ENCODE peak calls at places on chromosomes 2 and 18, in seven cellular contexts. Y is left ventricle myocardium inferior, P is upper lobe of right lung, G is IMR-90, Q is GM23338, O is fibroblast of lung, H is fibroblast of villous mesenchyme. Z is an unnamed sample.

GRCh38 chr2:201926071-201926470 is 107.6 kb upstream of the FZD7 start:
- DNase-seq in Y (no peak), P (no peak), G (no peak), Q (no peak), O (no peak), H (no peak), Z (no peak)

GRCh38 chr18:36544036-36544725 is 246.7 kb downstream of the FHOD3 start:
- DNase-seq in Y (no peak), P (no peak), G (no peak), Q (no peak), O (peak), H (no peak), Z (peak)

GRCh38 chr2:236052206-236052605 is 116.0 kb downstream of the GBX2 start:
- DNase-seq in Y (no peak), P (no peak), G (no peak), Q (no peak), O (no peak), H (no peak), Z (no peak)

GRCh38 chr2:127410871-127411396 is 7.3 kb upstream of the PROC start:
- DNase-seq in Y (no peak), P (peak), G (peak), Q (no peak), O (peak), H (peak), Z (peak)

GRCh38 chr18:30987479-30988241 is 54.9 kb downstream of the DSC3 start:
- DNase-seq in Y (no peak), P (no peak), G (no peak), Q (no peak), O (peak), H (no peak), Z (peak)

GRCh38 chr18:59268722-59269562 is 4.3 kb downstream of the RAX start:
- DNase-seq in Y (peak), P (peak), G (no peak), Q (peak), O (no peak), H (peak), Z (no peak)

GRCh38 chr2:163592954-163593622 is 142.7 kb downstream of the FIGN start:
- DNase-seq in Y (no peak), P (no peak), G (no peak), Q (peak), O (no peak), H (no peak), Z (no peak)

GRCh38 chr2:236673823-236674185 is 104.2 kb downstream of the ACKR3 start:
- DNase-seq in Y (no peak), P (no peak), G (no peak), Q (no peak), O (no peak), H (no peak), Z (no peak)

GRCh38 chr18:79490593-79491551 is 95.1 kb downstream of the NFATC1 start:
- DNase-seq in Y (peak), P (peak), G (no peak), Q (no peak), O (no peak), H (no peak), Z (no peak)

GRCh38 chr2:13056259-13056843 is 339.6 kb downstream of the TRIB2 start:
- DNase-seq in Y (no peak), P (no peak), G (peak), Q (peak), O (peak), H (peak), Z (no peak)

GRCh38 chr2:232049350-232049749 is 87.8 kb downstream of the DIS3L2 start:
- DNase-seq in Y (no peak), P (no peak), G (no peak), Q (no peak), O (no peak), H (no peak), Z (no peak)

GRCh38 chr2:240449764-240450531 is 14.5 kb downstream of the GPC1 start:
- DNase-seq in Y (no peak), P (no peak), G (peak), Q (no peak), O (no peak), H (peak), Z (no peak)

GRCh38 chr2:190858817-190859216 is 21.8 kb upstream of the GLS start:
- DNase-seq in Y (no peak), P (no peak), G (peak), Q (no peak), O (peak), H (peak), Z (peak)

GRCh38 chr18:54162431-54162830 is 62.0 kb downstream of the MBD2 start:
- DNase-seq in Y (no peak), P (no peak), G (peak), Q (no peak), O (peak), H (peak), Z (peak)

GRCh38 chr2:158661231-158661630 is 133.9 kb upstream of the DAPL1 start:
- DNase-seq in Y (no peak), P (no peak), G (no peak), Q (no peak), O (no peak), H (no peak), Z (no peak)

GRCh38 chr2:219644801-219645480 is 17.5 kb downstream of the SLC4A3 start:
- DNase-seq in Y (peak), P (peak), G (no peak), Q (no peak), O (peak), H (no peak), Z (no peak)

GRCh38 chr18:13216732-13217465 is 1.7 kb upstream of the LDLRAD4 start:
- DNase-seq in Y (peak), P (peak), G (no peak), Q (peak), O (peak), H (no peak), Z (no peak)

GRCh38 chr2:6866239-6866745 is 585 bp upstream of the CMPK2 start:
- DNase-seq in Y (no peak), P (no peak), G (peak), Q (peak), O (peak), H (peak), Z (peak)

GRCh38 chr2:139031722-139032121 is 251.5 kb upstream of the NXPH2 start:
- DNase-seq in Y (peak), P (no peak), G (no peak), Q (peak), O (peak), H (no peak), Z (peak)

GRCh38 chr2:61978522-61978921 is 73.0 kb downstream of the COMMD1 start:
- DNase-seq in Y (peak), P (no peak), G (no peak), Q (no peak), O (no peak), H (peak), Z (no peak)

GRCh38 chr2:18518116-18519111 is 42.0 kb downstream of the RDH14 start:
- DNase-seq in Y (no peak), P (no peak), G (peak), Q (no peak), O (peak), H (peak), Z (peak)

GRCh38 chr2:20225294-20226151 is 593 bp upstream of the SDC1 start:
- DNase-seq in Y (peak), P (peak), G (peak), Q (peak), O (peak), H (peak), Z (no peak)

GRCh38 chr2:173766537-173767289 is 198.5 kb downstream of the SP3 start:
- DNase-seq in Y (no peak), P (no peak), G (no peak), Q (no peak), O (no peak), H (no peak), Z (no peak)

GRCh38 chr18:59908790-59909189 is 9.0 kb downstream of the PMAIP1 start:
- DNase-seq in Y (no peak), P (no peak), G (peak), Q (no peak), O (peak), H (no peak), Z (peak)

GRCh38 chr18:58668211-58668610 is 3.1 kb upstream of the MALT1 start:
- DNase-seq in Y (no peak), P (no peak), G (no peak), Q (no peak), O (peak), H (no peak), Z (peak)

GRCh38 chr2:45169339-45170190 is 160.3 kb upstream of the SIX2 start:
- DNase-seq in Y (no peak), P (peak), G (no peak), Q (peak), O (no peak), H (no peak), Z (no peak)

GRCh38 chr2:43176449-43176848 is 50.0 kb downstream of the ZFP36L2 start:
- DNase-seq in Y (no peak), P (no peak), G (no peak), Q (no peak), O (no peak), H (no peak), Z (no peak)

GRCh38 chr2:34254272-34254882 is 655.3 kb upstream of the FAM98A start:
- DNase-seq in Y (no peak), P (no peak), G (no peak), Q (no peak), O (no peak), H (no peak), Z (no peak)

GRCh38 chr2:11203480-11203879 is 48.2 kb downstream of the SLC66A3 start:
- DNase-seq in Y (no peak), P (no peak), G (peak), Q (no peak), O (peak), H (peak), Z (peak)

GRCh38 chr2:102033028-102033749 is 41.4 kb downstream of the IL1R2 start:
- DNase-seq in Y (peak), P (peak), G (peak), Q (no peak), O (peak), H (peak), Z (peak)

GRCh38 chr2:71938108-71938507 is 209.6 kb downstream of the CYP26B1 start:
- DNase-seq in Y (no peak), P (peak), G (no peak), Q (no peak), O (no peak), H (no peak), Z (no peak)

GRCh38 chr2:205902041-205902898 is 183.7 kb downstream of the INO80D start:
- DNase-seq in Y (no peak), P (no peak), G (peak), Q (no peak), O (peak), H (peak), Z (no peak)

GRCh38 chr18:25727281-25727680 is 363.1 kb downstream of the SS18 start:
- DNase-seq in Y (no peak), P (no peak), G (peak), Q (no peak), O (peak), H (no peak), Z (no peak)

GRCh38 chr2:182852090-182852489 is 14.3 kb downstream of the FRZB start:
- DNase-seq in Y (no peak), P (no peak), G (no peak), Q (peak), O (no peak), H (no peak), Z (no peak)

GRCh38 chr2:96100893-96101304 is 15.5 kb downstream of the ADRA2B start:
- DNase-seq in Y (no peak), P (peak), G (no peak), Q (no peak), O (no peak), H (no peak), Z (no peak)

GRCh38 chr2:234625626-234626253 is 128.9 kb upstream of the ARL4C start:
- DNase-seq in Y (no peak), P (no peak), G (no peak), Q (no peak), O (no peak), H (no peak), Z (no peak)

GRCh38 chr2:145273840-145274239 is 753.9 kb upstream of the ZEB2 start:
- DNase-seq in Y (no peak), P (no peak), G (no peak), Q (no peak), O (no peak), H (no peak), Z (no peak)

DNA sequence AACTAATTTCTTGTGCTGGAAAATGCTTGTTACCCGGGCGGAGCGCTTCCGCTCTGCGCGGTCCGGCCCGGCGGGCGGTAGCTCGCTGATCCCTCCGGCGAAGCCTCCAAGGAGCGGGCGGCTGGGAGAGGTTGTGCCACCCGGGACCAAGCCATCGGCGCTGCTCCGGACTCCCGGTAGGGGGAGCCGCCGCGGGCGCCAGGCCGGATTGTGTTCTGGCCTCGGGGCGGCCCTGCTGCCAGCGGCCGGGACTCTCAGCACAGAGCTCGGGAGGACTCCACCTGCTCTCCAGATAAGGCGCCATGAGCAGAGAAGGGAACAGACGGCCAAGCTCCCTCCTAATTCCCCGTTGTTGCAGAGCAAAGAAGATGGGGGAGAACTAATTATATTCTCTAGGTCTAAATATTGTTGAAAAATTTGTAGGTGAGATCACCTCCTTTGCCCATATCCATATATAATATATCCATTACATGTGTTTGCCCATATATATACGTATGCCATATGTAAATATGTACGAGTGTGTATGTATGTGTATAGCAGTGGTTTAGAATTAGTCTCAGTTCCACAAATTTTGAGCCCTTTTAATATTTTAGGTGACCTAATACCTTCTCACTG is 13.8 kb upstream of the SATB2 start:
- DNase-seq in Y (peak), P (peak), G (peak), Q (peak), O (peak), H (peak), Z (no peak)
- H3K4me3 ChIP-seq in Y (peak), P (no peak), G (peak), Q (peak), O (no peak), H (no peak), Z (peak)

GRCh38 chr2:142805244-142805643 is 72.2 kb upstream of the KYNU start:
- DNase-seq in Y (no peak), P (no peak), G (no peak), Q (no peak), O (no peak), H (no peak), Z (no peak)
- TF ChIP-seq CTCF in Y (no peak), P (no peak), G (no peak), Q (no peak), O (no peak), H (no peak), Z (no peak)

DNA sequence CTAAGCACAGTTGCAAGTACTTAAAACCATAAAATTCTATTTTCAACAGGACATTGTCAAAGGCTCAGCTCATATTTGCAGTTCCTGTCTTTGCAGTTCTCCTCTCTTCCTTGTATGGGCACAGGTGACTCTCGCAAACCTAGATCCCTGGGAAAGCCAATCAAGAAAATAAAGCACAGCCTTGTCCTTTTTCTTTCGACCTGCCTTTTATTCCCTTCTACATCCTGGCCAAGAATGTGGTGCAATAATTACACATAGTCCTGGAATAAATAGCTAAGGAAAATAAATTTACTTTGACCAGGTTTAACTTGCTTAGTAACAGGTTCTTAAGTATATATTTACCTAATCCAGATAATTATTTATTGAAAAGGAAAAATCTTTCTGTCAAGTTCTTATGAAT is 20.2 kb downstream of the ATG16L1 start:
- DNase-seq in Y (no peak), P (no peak), G (no peak), Q (no peak), O (no peak), H (no peak), Z (no peak)
- H3K4me3 ChIP-seq in Y (no peak), P (no peak), G (no peak), Q (no peak), O (no peak), H (no peak), Z (no peak)

DNA sequence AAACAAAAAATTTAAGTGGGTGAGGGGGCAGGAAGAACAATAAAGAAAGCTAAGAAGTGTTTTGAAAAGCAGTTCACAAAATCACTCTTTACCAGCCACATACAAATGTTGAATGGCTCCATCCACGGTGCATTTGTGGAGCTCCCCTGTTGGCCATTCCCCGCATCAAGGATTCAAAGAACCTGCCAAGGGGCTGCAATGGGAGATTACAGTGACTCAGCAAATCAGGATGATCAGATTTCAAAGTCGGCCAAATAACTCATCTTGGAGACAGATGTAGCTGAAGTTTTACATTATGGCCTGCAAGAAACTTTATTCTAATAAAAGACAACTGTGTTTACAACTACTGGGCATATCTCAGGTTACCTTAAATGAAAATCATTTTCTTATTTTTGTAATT is 26.9 kb downstream of the COL4A3 start:
- DNase-seq in Y (no peak), P (no peak), G (peak), Q (peak), O (peak), H (no peak), Z (peak)
- TF ChIP-seq CTCF in Y (no peak), P (no peak), G (no peak), Q (peak), O (no peak), H (no peak), Z (no peak)

DNA sequence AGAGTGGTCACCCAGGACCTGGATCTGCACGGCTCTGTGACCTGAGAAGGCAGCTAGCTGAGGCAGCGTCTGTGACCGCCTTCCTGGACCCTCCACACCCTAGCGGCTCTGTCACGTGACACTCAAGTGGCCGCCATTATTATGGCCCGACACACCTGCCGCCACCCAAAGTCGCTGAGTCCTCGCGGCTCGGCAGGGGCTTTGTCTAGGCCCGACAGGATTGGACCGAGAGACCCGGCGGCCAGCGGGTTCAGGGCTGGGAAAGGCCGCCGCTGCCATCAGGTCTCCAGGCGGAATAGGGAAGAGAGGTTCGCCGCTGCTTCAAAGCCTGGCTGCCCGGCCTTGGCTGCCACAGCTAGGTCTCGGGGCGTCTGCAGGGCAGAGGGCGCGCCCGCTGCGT is 1162.5 kb upstream of the LRRTM1 start:
- DNase-seq in Y (no peak), P (peak), G (no peak), Q (no peak), O (no peak), H (no peak), Z (no peak)
- H3K4me3 ChIP-seq in Y (no peak), P (no peak), G (no peak), Q (no peak), O (no peak), H (no peak), Z (no peak)

GRCh38 chr2:208036357-208036756 is 11.0 kb upstream of the PLEKHM3 start:
- DNase-seq in Y (no peak), P (no peak), G (peak), Q (no peak), O (no peak), H (no peak), Z (no peak)
- TF ChIP-seq CTCF in Y (no peak), P (no peak), G (no peak), Q (no peak), O (no peak), H (no peak), Z (no peak)

DNA sequence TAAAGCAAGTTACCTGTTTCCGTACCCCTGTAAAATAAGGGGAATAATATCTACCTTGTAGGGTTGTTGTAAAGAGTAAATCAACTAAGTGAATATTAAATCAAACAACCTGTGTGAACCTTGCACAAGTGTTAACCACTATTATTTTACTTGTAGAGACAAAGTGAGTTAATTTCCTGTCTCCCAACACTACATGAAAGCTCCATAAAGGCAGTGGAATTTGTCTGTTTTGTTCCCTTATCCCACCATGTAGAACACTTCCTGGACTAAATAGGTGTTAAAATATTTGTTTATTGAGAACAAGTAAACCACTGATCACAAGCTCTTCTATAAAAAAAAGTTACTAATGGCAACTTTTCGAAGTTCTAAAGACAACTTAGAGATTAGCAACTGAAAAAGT is 3.3 kb downstream of the ARL5A start:
- DNase-seq in Y (no peak), P (no peak), G (no peak), Q (no peak), O (no peak), H (no peak), Z (no peak)
- H3K4me3 ChIP-seq in Y (no peak), P (no peak), G (no peak), Q (peak), O (no peak), H (no peak), Z (no peak)

DNA sequence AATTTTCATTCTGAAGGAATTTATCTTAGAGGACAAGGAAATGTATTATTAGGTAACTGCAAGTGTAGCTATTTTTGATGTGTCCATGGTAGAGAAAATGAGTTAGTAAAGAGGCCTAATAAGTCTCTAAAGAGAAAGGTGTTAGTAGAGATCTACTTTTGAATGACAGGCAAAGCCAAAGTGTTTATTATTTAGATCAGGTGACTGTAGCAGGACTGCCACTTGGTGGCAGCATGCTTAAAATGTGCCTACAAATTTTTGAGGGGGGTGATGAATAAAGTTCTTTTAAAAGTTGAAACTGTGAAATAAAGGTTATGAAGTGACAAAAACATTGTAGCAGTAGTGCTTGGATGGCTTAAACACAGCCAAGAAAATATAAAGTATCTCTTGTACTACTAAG is 421.5 kb upstream of the MEIS1 start:
- DNase-seq in Y (no peak), P (no peak), G (no peak), Q (no peak), O (no peak), H (no peak), Z (no peak)
- TF ChIP-seq CTCF in Y (peak), P (peak), G (peak), Q (peak), O (no peak), H (peak), Z (no peak)

Z was measured in astrocyte.